ENCODE peak calls at places on chromosomes 1 and 21, in eight cellular contexts. One of them, this sample, is unnamed.

GRCh38 chr1:11302366-11302765 is 29.4 kb downstream of the UBIAD1 start:
- DNase-seq in prostate gland: no peak
- DNase-seq in HCT116: no peak
- DNase-seq in GM12891: no peak
- DNase-seq in transverse colon: no peak
- DNase-seq in breast epithelium: no peak
- DNase-seq in stomach: no peak
- DNase-seq in Panc1: no peak
- DNase-seq in this sample: no peak

GRCh38 chr1:95278173-95278988 is 44.4 kb downstream of the RWDD3 start:
- DNase-seq in Panc1: no peak
- DNase-seq in HCT116: no peak
- DNase-seq in prostate gland: no peak
- DNase-seq in stomach: no peak
- DNase-seq in breast epithelium: no peak
- DNase-seq in GM12891: no peak
- DNase-seq in transverse colon: no peak
- DNase-seq in this sample: no peak

GRCh38 chr1:222288056-222288455 is 259.8 kb downstream of the HHIPL2 start:
- DNase-seq in prostate gland: no peak
- DNase-seq in HCT116: peak
- DNase-seq in GM12891: no peak
- DNase-seq in Panc1: no peak
- DNase-seq in stomach: no peak
- DNase-seq in breast epithelium: no peak
- DNase-seq in transverse colon: no peak
- DNase-seq in this sample: no peak

GRCh38 chr21:43345746-43346409 is 81.1 kb downstream of the SIK1 start:
- DNase-seq in transverse colon: no peak
- DNase-seq in Panc1: no peak
- DNase-seq in prostate gland: no peak
- DNase-seq in stomach: no peak
- DNase-seq in breast epithelium: no peak
- DNase-seq in HCT116: no peak
- DNase-seq in GM12891: no peak
- DNase-seq in this sample: no peak

GRCh38 chr1:225354906-225355305 is 72.9 kb downstream of the LBR start:
- DNase-seq in GM12891: no peak
- DNase-seq in HCT116: no peak
- DNase-seq in Panc1: no peak
- DNase-seq in stomach: no peak
- DNase-seq in transverse colon: no peak
- DNase-seq in breast epithelium: no peak
- DNase-seq in prostate gland: no peak
- DNase-seq in this sample: no peak

GRCh38 chr21:41584603-41585176 is 76.7 kb upstream of the TMPRSS2 start:
- DNase-seq in transverse colon: no peak
- DNase-seq in GM12891: no peak
- DNase-seq in stomach: peak
- DNase-seq in breast epithelium: peak
- DNase-seq in Panc1: no peak
- DNase-seq in HCT116: no peak
- DNase-seq in prostate gland: no peak
- DNase-seq in this sample: peak

GRCh38 chr21:40562603-40563002 is 284.4 kb downstream of the DSCAM start:
- DNase-seq in Panc1: no peak
- DNase-seq in HCT116: no peak
- DNase-seq in GM12891: no peak
- DNase-seq in stomach: no peak
- DNase-seq in breast epithelium: no peak
- DNase-seq in prostate gland: no peak
- DNase-seq in transverse colon: no peak
- DNase-seq in this sample: no peak

GRCh38 chr1:201459775-201460174 is 9.2 kb downstream of the PHLDA3 start:
- DNase-seq in transverse colon: no peak
- DNase-seq in GM12891: no peak
- DNase-seq in Panc1: no peak
- DNase-seq in breast epithelium: no peak
- DNase-seq in prostate gland: no peak
- DNase-seq in stomach: no peak
- DNase-seq in HCT116: no peak
- DNase-seq in this sample: no peak

GRCh38 chr1:201251851-201252430 is 31.4 kb upstream of the PKP1 start:
- DNase-seq in breast epithelium: no peak
- DNase-seq in GM12891: no peak
- DNase-seq in prostate gland: no peak
- DNase-seq in Panc1: no peak
- DNase-seq in HCT116: no peak
- DNase-seq in transverse colon: no peak
- DNase-seq in stomach: no peak
- DNase-seq in this sample: peak

GRCh38 chr1:161834967-161835366 is 68.8 kb downstream of the ATF6 start:
- DNase-seq in GM12891: no peak
- DNase-seq in Panc1: no peak
- DNase-seq in transverse colon: no peak
- DNase-seq in HCT116: no peak
- DNase-seq in breast epithelium: no peak
- DNase-seq in stomach: no peak
- DNase-seq in prostate gland: no peak
- DNase-seq in this sample: no peak

GRCh38 chr1:158153179-158153578 is 27.5 kb upstream of the CD1D start:
- DNase-seq in GM12891: no peak
- DNase-seq in HCT116: no peak
- DNase-seq in breast epithelium: no peak
- DNase-seq in stomach: no peak
- DNase-seq in prostate gland: no peak
- DNase-seq in transverse colon: no peak
- DNase-seq in Panc1: no peak
- DNase-seq in this sample: no peak

GRCh38 chr1:183515002-183515689 is 42.8 kb downstream of the SMG7 start:
- DNase-seq in breast epithelium: no peak
- DNase-seq in stomach: no peak
- DNase-seq in HCT116: no peak
- DNase-seq in Panc1: peak
- DNase-seq in transverse colon: no peak
- DNase-seq in GM12891: no peak
- DNase-seq in prostate gland: no peak
- DNase-seq in this sample: no peak

GRCh38 chr1:196380311-196380710 is 227.9 kb downstream of the KCNT2 start:
- DNase-seq in breast epithelium: no peak
- DNase-seq in GM12891: no peak
- DNase-seq in stomach: no peak
- DNase-seq in transverse colon: no peak
- DNase-seq in Panc1: no peak
- DNase-seq in HCT116: no peak
- DNase-seq in prostate gland: no peak
- DNase-seq in this sample: no peak

GRCh38 chr1:220182656-220183055 is 88.7 kb downstream of the IARS2 start:
- DNase-seq in transverse colon: no peak
- DNase-seq in Panc1: no peak
- DNase-seq in prostate gland: no peak
- DNase-seq in stomach: no peak
- DNase-seq in GM12891: no peak
- DNase-seq in breast epithelium: no peak
- DNase-seq in HCT116: no peak
- DNase-seq in this sample: no peak

GRCh38 chr1:235019456-235019855 is 109.2 kb downstream of the TOMM20 start:
- DNase-seq in transverse colon: no peak
- DNase-seq in HCT116: no peak
- DNase-seq in breast epithelium: no peak
- DNase-seq in stomach: no peak
- DNase-seq in Panc1: no peak
- DNase-seq in prostate gland: no peak
- DNase-seq in GM12891: no peak
- DNase-seq in this sample: no peak

GRCh38 chr1:47823016-47823843 is 174.0 kb downstream of the TRABD2B start:
- DNase-seq in Panc1: no peak
- DNase-seq in breast epithelium: no peak
- DNase-seq in HCT116: no peak
- DNase-seq in prostate gland: no peak
- DNase-seq in GM12891: no peak
- DNase-seq in stomach: no peak
- DNase-seq in transverse colon: no peak
- DNase-seq in this sample: no peak

GRCh38 chr1:160127865-160128523 is 12.4 kb downstream of the ATP1A2 start:
- DNase-seq in stomach: no peak
- DNase-seq in GM12891: no peak
- DNase-seq in HCT116: no peak
- DNase-seq in Panc1: no peak
- DNase-seq in transverse colon: no peak
- DNase-seq in prostate gland: no peak
- DNase-seq in breast epithelium: no peak
- DNase-seq in this sample: no peak

GRCh38 chr1:18901147-18901951 is 1.0 kb downstream of the ALDH4A1 start:
- DNase-seq in breast epithelium: no peak
- DNase-seq in GM12891: no peak
- DNase-seq in prostate gland: no peak
- DNase-seq in transverse colon: no peak
- DNase-seq in stomach: no peak
- DNase-seq in Panc1: no peak
- DNase-seq in HCT116: no peak
- DNase-seq in this sample: no peak

GRCh38 chr21:46622226-46622625 is 13.2 kb upstream of the PRMT2 start:
- DNase-seq in GM12891: no peak
- DNase-seq in prostate gland: no peak
- DNase-seq in breast epithelium: no peak
- DNase-seq in transverse colon: peak
- DNase-seq in Panc1: no peak
- DNase-seq in stomach: no peak
- DNase-seq in HCT116: no peak
- DNase-seq in this sample: no peak

GRCh38 chr1:76546354-76546933 is 320.8 kb upstream of the ST6GALNAC5 start:
- DNase-seq in stomach: no peak
- DNase-seq in breast epithelium: no peak
- DNase-seq in Panc1: no peak
- DNase-seq in transverse colon: no peak
- DNase-seq in prostate gland: no peak
- DNase-seq in HCT116: no peak
- DNase-seq in GM12891: no peak
- DNase-seq in this sample: no peak

GRCh38 chr1:226549937-226550670 is 1.5 kb downstream of the STUM start:
- DNase-seq in breast epithelium: no peak
- DNase-seq in GM12891: peak
- DNase-seq in Panc1: no peak
- DNase-seq in transverse colon: peak
- DNase-seq in prostate gland: peak
- DNase-seq in HCT116: peak
- DNase-seq in stomach: peak
- DNase-seq in this sample: no peak

GRCh38 chr1:111577814-111578213 is 41.8 kb upstream of the RAP1A start:
- DNase-seq in GM12891: no peak
- DNase-seq in HCT116: no peak
- DNase-seq in breast epithelium: no peak
- DNase-seq in prostate gland: no peak
- DNase-seq in transverse colon: no peak
- DNase-seq in Panc1: no peak
- DNase-seq in stomach: no peak
- DNase-seq in this sample: no peak
- TF ChIP-seq POLR2AphosphoS5 in GM12891: no peak
- TF ChIP-seq POLR2AphosphoS5 in HCT116: no peak
- TF ChIP-seq POLR2AphosphoS5 in breast epithelium: no peak
- TF ChIP-seq POLR2AphosphoS5 in prostate gland: no peak
- TF ChIP-seq POLR2AphosphoS5 in transverse colon: no peak
- TF ChIP-seq POLR2AphosphoS5 in Panc1: no peak
- TF ChIP-seq POLR2AphosphoS5 in stomach: no peak
- TF ChIP-seq POLR2AphosphoS5 in this sample: no peak

GRCh38 chr1:25771246-25772114 is 28.5 kb upstream of the SELENON start:
- DNase-seq in Panc1: no peak
- DNase-seq in transverse colon: peak
- DNase-seq in GM12891: peak
- DNase-seq in stomach: peak
- DNase-seq in prostate gland: peak
- DNase-seq in HCT116: no peak
- DNase-seq in breast epithelium: no peak
- DNase-seq in this sample: no peak
- TF ChIP-seq POLR2AphosphoS5 in Panc1: no peak
- TF ChIP-seq POLR2AphosphoS5 in transverse colon: no peak
- TF ChIP-seq POLR2AphosphoS5 in GM12891: no peak
- TF ChIP-seq POLR2AphosphoS5 in stomach: no peak
- TF ChIP-seq POLR2AphosphoS5 in prostate gland: peak
- TF ChIP-seq POLR2AphosphoS5 in HCT116: no peak
- TF ChIP-seq POLR2AphosphoS5 in breast epithelium: no peak
- TF ChIP-seq POLR2AphosphoS5 in this sample: no peak

DNA sequence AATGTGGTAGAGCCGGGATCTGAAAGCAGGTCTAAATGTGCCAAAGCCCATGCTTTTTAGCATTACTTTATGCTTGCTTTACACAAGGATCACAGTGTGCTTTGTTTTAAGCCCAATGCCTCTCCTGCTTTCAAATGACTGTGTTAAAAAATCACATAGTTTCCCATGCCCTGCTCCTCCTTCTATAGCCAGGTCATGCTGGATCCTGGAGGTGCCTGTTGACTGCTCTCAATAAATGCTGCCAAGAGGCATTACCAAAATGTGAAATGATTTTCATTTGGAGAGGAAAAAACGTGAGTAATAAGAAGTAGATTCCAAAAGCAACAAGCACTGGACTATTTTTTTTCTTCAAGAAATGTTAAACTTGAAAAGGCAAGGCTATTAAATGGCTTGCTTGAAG is 420.7 kb upstream of the USP24 start:
- DNase-seq in Panc1: no peak
- DNase-seq in GM12891: no peak
- DNase-seq in breast epithelium: no peak
- DNase-seq in transverse colon: no peak
- DNase-seq in prostate gland: no peak
- DNase-seq in HCT116: no peak
- DNase-seq in stomach: no peak
- DNase-seq in this sample: no peak
- TF ChIP-seq POLR2AphosphoS5 in Panc1: no peak
- TF ChIP-seq POLR2AphosphoS5 in GM12891: no peak
- TF ChIP-seq POLR2AphosphoS5 in breast epithelium: no peak
- TF ChIP-seq POLR2AphosphoS5 in transverse colon: no peak
- TF ChIP-seq POLR2AphosphoS5 in prostate gland: no peak
- TF ChIP-seq POLR2AphosphoS5 in HCT116: no peak
- TF ChIP-seq POLR2AphosphoS5 in stomach: no peak
- TF ChIP-seq POLR2AphosphoS5 in this sample: no peak

DNA sequence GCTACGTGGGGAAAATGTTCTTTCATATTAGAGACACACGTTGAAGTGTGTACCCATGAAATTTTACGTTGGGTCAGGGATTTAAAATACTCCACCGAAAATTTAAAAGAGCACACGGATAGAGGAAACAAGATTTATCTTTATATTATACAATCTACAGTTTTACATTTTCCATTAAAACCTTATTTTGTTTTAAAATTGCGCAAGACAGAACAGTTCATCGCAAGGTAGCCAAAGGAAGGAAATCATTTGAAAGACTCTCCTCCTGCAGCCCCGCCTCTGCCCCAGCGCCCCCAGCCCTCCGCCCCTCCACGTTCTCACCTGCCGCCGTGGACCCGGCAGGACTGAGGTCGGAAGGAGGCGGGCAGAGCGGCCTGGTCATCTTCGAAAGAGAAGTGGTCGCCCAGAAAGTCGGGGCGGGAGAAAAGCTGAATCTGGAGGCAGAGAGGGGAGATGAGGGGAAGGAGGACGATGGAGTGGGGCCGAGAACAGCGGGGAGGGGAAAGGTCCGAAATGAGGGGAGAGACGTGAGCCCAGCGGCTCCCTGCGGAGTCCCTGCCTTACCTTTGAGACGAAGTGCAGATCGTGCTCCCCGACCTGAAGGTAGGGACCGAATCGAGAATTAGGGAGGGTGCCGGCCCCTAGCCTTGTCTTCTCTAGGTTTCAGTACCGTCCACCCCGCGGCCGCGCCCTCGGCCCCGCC is 18.0 kb downstream of the CRYBG2 start:
- DNase-seq in transverse colon: no peak
- DNase-seq in prostate gland: no peak
- DNase-seq in Panc1: no peak
- DNase-seq in HCT116: no peak
- DNase-seq in stomach: no peak
- DNase-seq in breast epithelium: no peak
- DNase-seq in GM12891: no peak
- DNase-seq in this sample: no peak
- TF ChIP-seq POLR2AphosphoS5 in transverse colon: no peak
- TF ChIP-seq POLR2AphosphoS5 in prostate gland: no peak
- TF ChIP-seq POLR2AphosphoS5 in Panc1: no peak
- TF ChIP-seq POLR2AphosphoS5 in HCT116: peak
- TF ChIP-seq POLR2AphosphoS5 in stomach: no peak
- TF ChIP-seq POLR2AphosphoS5 in breast epithelium: no peak
- TF ChIP-seq POLR2AphosphoS5 in GM12891: no peak
- TF ChIP-seq POLR2AphosphoS5 in this sample: no peak